ENCODE peak calls at places on chromosomes 2 and 18, in nine cellular contexts. B is fibroblast of lung; H is AG10803; R is dorsolateral prefrontal cortex; M is MM.1S; T is colonic mucosa; O is hepatocyte; N is CD8-positive, alpha-beta T cell; C is right lobe of liver. J is an unnamed sample.

GRCh38 chr18:26700728-26701127 is 152.4 kb upstream of the KCTD1 start:
- DNase-seq in B (peak), H (no peak), R (no peak), M (no peak), T (no peak), O (no peak), N (no peak), C (no peak), J (no peak)

GRCh38 chr2:47566207-47566858 is 163.4 kb downstream of the MSH2 start:
- DNase-seq in B (no peak), H (no peak), R (no peak), M (no peak), T (no peak), O (no peak), N (no peak), C (no peak), J (no peak)

GRCh38 chr2:172496096-172496709 is 59.7 kb upstream of the PDK1 start:
- DNase-seq in B (no peak), H (no peak), R (no peak), M (no peak), T (no peak), O (no peak), N (peak), C (no peak), J (no peak)

GRCh38 chr2:127932199-127932877 is 46.6 kb upstream of the AMMECR1L start:
- DNase-seq in B (peak), H (peak), R (no peak), M (no peak), T (no peak), O (peak), N (no peak), C (no peak), J (peak)

GRCh38 chr2:36389081-36389480 is 33.5 kb downstream of the CRIM1 start:
- DNase-seq in B (peak), H (peak), R (no peak), M (no peak), T (no peak), O (peak), N (no peak), C (no peak), J (peak)

GRCh38 chr2:215966274-215966673 is 47.1 kb downstream of the MREG start:
- DNase-seq in B (no peak), H (no peak), R (no peak), M (no peak), T (no peak), O (no peak), N (no peak), C (no peak), J (no peak)

GRCh38 chr2:65746919-65747678 is 314.7 kb upstream of the SPRED2 start:
- DNase-seq in B (no peak), H (no peak), R (no peak), M (no peak), T (no peak), O (no peak), N (no peak), C (no peak), J (no peak)

GRCh38 chr18:11096411-11096810 is 53.0 kb downstream of the PIEZO2 start:
- DNase-seq in B (no peak), H (no peak), R (no peak), M (no peak), T (no peak), O (no peak), N (no peak), C (no peak), J (no peak)

GRCh38 chr2:176535480-176536113 is 266.4 kb downstream of the MTX2 start:
- DNase-seq in B (peak), H (no peak), R (no peak), M (no peak), T (no peak), O (no peak), N (no peak), C (no peak), J (no peak)

GRCh38 chr18:76465630-76466409 is 29.2 kb downstream of the ZNF516 start:
- DNase-seq in B (no peak), H (no peak), R (no peak), M (no peak), T (no peak), O (no peak), N (no peak), C (no peak), J (no peak)

GRCh38 chr2:201129044-201129505 is 13.1 kb downstream of the CFLAR start:
- DNase-seq in B (peak), H (peak), R (no peak), M (peak), T (peak), O (peak), N (no peak), C (no peak), J (peak)

GRCh38 chr18:2897015-2897414 is 50.2 kb downstream of the EMILIN2 start:
- DNase-seq in B (no peak), H (no peak), R (no peak), M (no peak), T (no peak), O (no peak), N (no peak), C (no peak), J (no peak)

GRCh38 chr2:27118525-27119329 is at the start of gene CGREF1:
- DNase-seq in B (no peak), H (no peak), R (no peak), M (no peak), T (no peak), O (peak), N (no peak), C (no peak), J (no peak)

GRCh38 chr2:240295256-240296103 is 140.0 kb upstream of the GPC1 start:
- DNase-seq in B (no peak), H (no peak), R (no peak), M (no peak), T (no peak), O (no peak), N (no peak), C (no peak), J (peak)

GRCh38 chr2:78749648-78750047 is 275.9 kb upstream of the REG3G start:
- DNase-seq in B (no peak), H (no peak), R (no peak), M (no peak), T (no peak), O (no peak), N (no peak), C (no peak), J (no peak)

GRCh38 chr2:9814129-9814868 is 29.0 kb upstream of the TAF1B start:
- DNase-seq in B (no peak), H (no peak), R (no peak), M (no peak), T (no peak), O (no peak), N (no peak), C (peak), J (no peak)

GRCh38 chr2:228268756-228269155 is 87.3 kb upstream of the SPHKAP start:
- DNase-seq in B (no peak), H (no peak), R (no peak), M (no peak), T (no peak), O (no peak), N (no peak), C (no peak), J (no peak)

GRCh38 chr2:239927424-239927981 is 97.6 kb downstream of the NDUFA10 start:
- DNase-seq in B (peak), H (peak), R (peak), M (no peak), T (peak), O (peak), N (peak), C (peak), J (peak)

GRCh38 chr2:15619076-15619475 is 27.4 kb downstream of the DDX1 start:
- DNase-seq in B (no peak), H (no peak), R (no peak), M (no peak), T (no peak), O (no peak), N (no peak), C (no peak), J (no peak)

GRCh38 chr2:157657858-157658257 is 29.2 kb upstream of the ACVR1C start:
- DNase-seq in B (no peak), H (no peak), R (no peak), M (no peak), T (no peak), O (no peak), N (no peak), C (no peak), J (no peak)

GRCh38 chr2:237231593-237231992 is 145.9 kb downstream of the COPS8 start:
- DNase-seq in B (peak), H (peak), R (no peak), M (no peak), T (no peak), O (no peak), N (no peak), C (no peak), J (no peak)

GRCh38 chr2:240920783-240921231 is 14.7 kb downstream of the CROCC2 start:
- DNase-seq in B (no peak), H (peak), R (peak), M (no peak), T (peak), O (peak), N (no peak), C (peak), J (no peak)

GRCh38 chr2:140528982-140529381 is 1601.8 kb downstream of the LRP1B start:
- DNase-seq in B (no peak), H (no peak), R (no peak), M (no peak), T (no peak), O (no peak), N (no peak), C (no peak), J (no peak)

GRCh38 chr2:129396980-129397599 is 582.4 kb upstream of the RAB6C start:
- DNase-seq in B (peak), H (peak), R (no peak), M (peak), T (no peak), O (peak), N (no peak), C (no peak), J (peak)

GRCh38 chr2:70901235-70902066 is 34.2 kb upstream of the ATP6V1B1 start:
- DNase-seq in B (peak), H (peak), R (no peak), M (no peak), T (no peak), O (peak), N (no peak), C (no peak), J (peak)

GRCh38 chr2:150480971-150481830 is 6.3 kb downstream of the RND3 start:
- DNase-seq in B (no peak), H (peak), R (no peak), M (no peak), T (no peak), O (no peak), N (no peak), C (no peak), J (no peak)

GRCh38 chr2:6877402-6878305 is at the start of gene RSAD2:
- DNase-seq in B (peak), H (peak), R (no peak), M (peak), T (peak), O (peak), N (peak), C (no peak), J (peak)

GRCh38 chr2:150557020-150557644 is 69.7 kb upstream of the RND3 start:
- DNase-seq in B (peak), H (no peak), R (no peak), M (no peak), T (no peak), O (no peak), N (no peak), C (no peak), J (no peak)

GRCh38 chr18:79538635-79539034 is 141.0 kb upstream of the CTDP1 start:
- DNase-seq in B (no peak), H (no peak), R (no peak), M (no peak), T (no peak), O (no peak), N (no peak), C (no peak), J (no peak)

GRCh38 chr18:9774150-9774549 is 66.0 kb downstream of the RAB31 start:
- DNase-seq in B (no peak), H (no peak), R (no peak), M (no peak), T (no peak), O (no peak), N (no peak), C (no peak), J (no peak)

GRCh38 chr2:42110287-42110973 is 58.7 kb upstream of the EML4 start:
- DNase-seq in B (peak), H (peak), R (no peak), M (no peak), T (no peak), O (peak), N (no peak), C (no peak), J (peak)

GRCh38 chr18:7890078-7890477 is 323.0 kb downstream of the PTPRM start:
- DNase-seq in B (peak), H (no peak), R (no peak), M (no peak), T (no peak), O (no peak), N (no peak), C (no peak), J (no peak)

GRCh38 chr18:32380559-32380958 is 90.1 kb downstream of the GAREM1 start:
- DNase-seq in B (no peak), H (no peak), R (no peak), M (no peak), T (no peak), O (no peak), N (no peak), C (no peak), J (peak)

GRCh38 chr18:13280066-13280795 is 61.7 kb downstream of the LDLRAD4 start:
- DNase-seq in B (peak), H (no peak), R (no peak), M (no peak), T (no peak), O (no peak), N (no peak), C (no peak), J (peak)

GRCh38 chr2:159600752-159601151 is 15.6 kb downstream of the BAZ2B start:
- DNase-seq in B (peak), H (peak), R (no peak), M (no peak), T (no peak), O (no peak), N (no peak), C (no peak), J (peak)

GRCh38 chr2:235666240-235666781 is 172.5 kb downstream of the AGAP1 start:
- DNase-seq in B (peak), H (peak), R (no peak), M (peak), T (peak), O (peak), N (peak), C (no peak), J (peak)

GRCh38 chr18:56532176-56532840 is 106.1 kb downstream of the TXNL1 start:
- DNase-seq in B (peak), H (peak), R (no peak), M (no peak), T (no peak), O (no peak), N (no peak), C (no peak), J (peak)

GRCh38 chr2:71716697-71717624 is 263.6 kb downstream of the DYSF start:
- DNase-seq in B (peak), H (peak), R (no peak), M (no peak), T (peak), O (no peak), N (no peak), C (no peak), J (peak)

GRCh38 chr2:28513097-28513496 is 17.2 kb downstream of the PLB1 start:
- DNase-seq in B (no peak), H (no peak), R (no peak), M (no peak), T (no peak), O (no peak), N (no peak), C (no peak), J (no peak)

GRCh38 chr2:232551289-232551688 is 800 bp downstream of the EIF4E2 start:
- DNase-seq in B (no peak), H (no peak), R (no peak), M (no peak), T (no peak), O (no peak), N (no peak), C (no peak), J (no peak)

DNA sequence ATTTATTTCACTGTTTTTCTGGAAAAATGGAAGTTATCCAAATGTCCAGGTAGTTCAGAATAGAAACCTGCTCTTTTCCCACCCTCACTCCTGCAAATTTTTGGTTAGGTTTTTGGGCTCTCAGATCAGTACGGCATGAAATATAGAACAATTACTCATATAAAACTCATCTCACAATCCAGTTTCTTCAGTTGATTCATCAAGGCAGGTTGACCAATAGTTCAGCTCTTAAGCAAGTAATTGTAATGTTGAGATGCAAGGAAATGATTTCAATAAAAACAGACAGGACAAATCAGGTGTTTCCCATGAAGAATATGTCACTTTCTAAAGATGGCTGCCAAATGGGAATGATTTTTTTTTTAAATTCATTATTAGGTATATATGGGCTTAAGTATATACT is 2.0 kb downstream of the RAB27B start:
- DNase-seq in B (no peak), H (no peak), R (no peak), M (no peak), T (no peak), O (no peak), N (no peak), C (no peak), J (no peak)
- H3K4me3 ChIP-seq in B (no peak), H (no peak), R (no peak), M (no peak), T (no peak), O (no peak), N (no peak), C (no peak), J (peak)

DNA sequence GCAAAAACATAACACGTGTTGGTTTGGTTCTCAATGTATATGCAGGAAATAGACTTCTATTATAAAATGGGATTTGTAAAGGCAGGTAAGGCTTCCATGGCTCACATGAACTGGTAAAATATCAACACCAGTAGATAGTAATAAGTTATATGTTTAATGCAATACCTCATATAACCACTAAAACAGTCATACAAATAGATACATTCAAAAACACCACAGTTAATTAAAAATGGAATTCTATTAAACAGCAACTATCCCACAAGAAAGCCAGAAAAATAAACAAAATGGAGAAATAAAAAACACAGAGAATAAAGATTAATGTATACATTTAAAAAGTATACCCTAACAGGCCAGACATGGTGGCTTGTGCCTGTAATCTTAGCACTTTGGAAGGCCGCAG is 243.8 kb upstream of the LRATD1 start:
- DNase-seq in B (no peak), H (no peak), R (no peak), M (no peak), T (no peak), O (no peak), N (no peak), C (no peak), J (no peak)
- TF ChIP-seq CTCF in B (no peak), H (no peak), R (no peak), M (no peak), T (no peak), O (no peak), N (no peak), C (no peak), J (no peak)

GRCh38 chr18:22171839-22172582 is 2.6 kb downstream of the GATA6 start:
- DNase-seq in B (no peak), H (no peak), R (no peak), M (no peak), T (peak), O (no peak), N (no peak), C (no peak), J (peak)

GRCh38 chr18:22170421-22171262 is 1.3 kb downstream of the GATA6 start:
- DNase-seq in B (peak), H (peak), R (no peak), M (no peak), T (no peak), O (peak), N (no peak), C (peak), J (peak)

GRCh38 chr18:22169889-22170420 is 566 bp downstream of the GATA6 start:
- DNase-seq in B (no peak), H (peak), R (no peak), M (no peak), T (no peak), O (no peak), N (no peak), C (peak), J (peak)

GRCh38 chr18:22172594-22173049 is 3.2 kb downstream of the GATA6 start:
- DNase-seq in B (no peak), H (no peak), R (no peak), M (no peak), T (no peak), O (no peak), N (no peak), C (no peak), J (peak)

DNA sequence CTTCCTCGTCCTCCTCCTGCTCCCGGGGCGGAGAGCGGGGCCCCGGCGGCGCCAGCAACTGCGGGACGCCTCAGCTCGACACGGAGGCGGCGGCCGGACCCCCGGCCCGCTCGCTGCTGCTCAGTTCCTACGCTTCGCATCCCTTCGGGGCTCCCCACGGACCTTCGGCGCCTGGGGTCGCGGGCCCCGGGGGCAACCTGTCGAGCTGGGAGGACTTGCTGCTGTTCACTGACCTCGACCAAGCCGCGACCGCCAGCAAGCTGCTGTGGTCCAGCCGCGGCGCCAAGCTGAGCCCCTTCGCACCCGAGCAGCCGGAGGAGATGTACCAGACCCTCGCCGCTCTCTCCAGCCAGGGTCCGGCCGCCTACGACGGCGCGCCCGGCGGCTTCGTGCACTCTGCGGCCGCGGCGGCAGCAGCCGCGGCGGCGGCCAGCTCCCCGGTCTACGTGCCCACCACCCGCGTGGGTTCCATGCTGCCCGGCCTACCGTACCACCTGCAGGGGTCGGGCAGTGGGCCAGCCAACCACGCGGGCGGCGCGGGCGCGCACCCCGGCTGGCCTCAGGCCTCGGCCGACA is 2.0 kb downstream of the GATA6 start:
- DNase-seq in B (no peak), H (no peak), R (no peak), M (no peak), T (no peak), O (no peak), N (no peak), C (no peak), J (no peak)
- H3K4me3 ChIP-seq in B (peak), H (peak), R (peak), M (no peak), T (peak), O (peak), N (no peak), C (peak), J (peak)

DNA sequence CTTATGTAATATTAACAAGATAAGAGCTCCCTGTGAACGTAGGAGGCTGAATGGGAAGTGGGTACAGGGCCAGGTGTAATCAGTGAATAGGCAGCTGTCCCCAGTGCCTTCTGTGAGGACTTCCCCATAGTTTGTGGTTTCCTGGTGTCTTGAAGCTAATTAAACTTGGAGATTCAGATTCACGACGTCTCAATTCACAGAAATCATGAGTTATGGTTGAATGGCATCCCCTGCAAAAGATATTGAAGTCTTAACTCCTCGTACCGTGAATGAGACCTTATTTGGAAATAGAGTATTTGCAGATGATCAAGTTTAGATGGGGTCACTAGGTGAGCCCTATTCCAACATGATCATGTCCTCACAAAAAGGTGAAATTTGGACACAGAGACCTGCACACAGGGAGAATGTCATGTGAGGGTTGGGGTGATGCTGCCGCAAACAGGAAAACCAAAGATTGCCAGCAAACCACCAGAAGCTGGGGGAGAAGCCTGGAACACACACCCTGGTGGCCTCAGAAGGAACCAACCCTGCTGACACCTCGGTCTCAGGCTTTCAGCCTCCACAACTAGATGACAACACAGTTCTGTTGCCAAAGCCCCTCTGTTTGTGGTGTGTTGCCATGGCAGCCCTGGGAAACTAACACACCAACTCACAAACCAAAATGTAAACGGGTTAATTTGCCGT is 13.2 kb downstream of the ARL4C start:
- DNase-seq in B (no peak), H (peak), R (no peak), M (peak), T (peak), O (no peak), N (peak), C (no peak), J (peak)
- TF ChIP-seq CTCF in B (no peak), H (peak), R (no peak), M (peak), T (no peak), O (no peak), N (peak), C (peak), J (peak)